ENCODE peak calls at places on chromosome 13, in six cellular contexts. One of them, this sample, is unnamed.

GRCh38 chr13:51221674-51222509 is at the start of gene FAM124A:
- DNase-seq in thoracic aorta: no peak
- DNase-seq in mucosa of descending colon: no peak
- DNase-seq in tibial artery: no peak
- DNase-seq in heart left ventricle: peak
- DNase-seq in fibroblast of the aortic adventitia: no peak
- DNase-seq in this sample: no peak

GRCh38 chr13:86020350-86021002 is 221.3 kb upstream of the SLITRK6 start:
- DNase-seq in thoracic aorta: no peak
- DNase-seq in mucosa of descending colon: no peak
- DNase-seq in tibial artery: no peak
- DNase-seq in heart left ventricle: no peak
- DNase-seq in fibroblast of the aortic adventitia: peak
- DNase-seq in this sample: no peak

GRCh38 chr13:93225610-93226009 is 997 bp upstream of the GPC6 start:
- DNase-seq in thoracic aorta: no peak
- DNase-seq in mucosa of descending colon: no peak
- DNase-seq in tibial artery: no peak
- DNase-seq in heart left ventricle: no peak
- DNase-seq in fibroblast of the aortic adventitia: no peak
- DNase-seq in this sample: no peak

GRCh38 chr13:93108111-93108581 is 118.5 kb upstream of the GPC6 start:
- DNase-seq in thoracic aorta: no peak
- DNase-seq in mucosa of descending colon: no peak
- DNase-seq in tibial artery: no peak
- DNase-seq in heart left ventricle: no peak
- DNase-seq in fibroblast of the aortic adventitia: peak
- DNase-seq in this sample: no peak

GRCh38 chr13:46341112-46341711 is 45.8 kb downstream of the RUBCNL start:
- DNase-seq in thoracic aorta: no peak
- DNase-seq in mucosa of descending colon: no peak
- DNase-seq in tibial artery: no peak
- DNase-seq in heart left ventricle: no peak
- DNase-seq in fibroblast of the aortic adventitia: peak
- DNase-seq in this sample: no peak

GRCh38 chr13:29582171-29582570 is 13.3 kb downstream of the SLC7A1 start:
- DNase-seq in thoracic aorta: no peak
- DNase-seq in mucosa of descending colon: peak
- DNase-seq in tibial artery: no peak
- DNase-seq in heart left ventricle: peak
- DNase-seq in fibroblast of the aortic adventitia: no peak
- DNase-seq in this sample: no peak

GRCh38 chr13:79392882-79393563 is 13.0 kb downstream of the RBM26 start:
- DNase-seq in thoracic aorta: no peak
- DNase-seq in mucosa of descending colon: no peak
- DNase-seq in tibial artery: no peak
- DNase-seq in heart left ventricle: no peak
- DNase-seq in fibroblast of the aortic adventitia: peak
- DNase-seq in this sample: no peak

GRCh38 chr13:50577806-50578205 is 265.7 kb downstream of the DLEU7 start:
- DNase-seq in thoracic aorta: no peak
- DNase-seq in mucosa of descending colon: no peak
- DNase-seq in tibial artery: no peak
- DNase-seq in heart left ventricle: no peak
- DNase-seq in fibroblast of the aortic adventitia: no peak
- DNase-seq in this sample: no peak

GRCh38 chr13:105363747-105364177 is 1171.7 kb downstream of the EFNB2 start:
- DNase-seq in thoracic aorta: no peak
- DNase-seq in mucosa of descending colon: no peak
- DNase-seq in tibial artery: no peak
- DNase-seq in heart left ventricle: no peak
- DNase-seq in fibroblast of the aortic adventitia: no peak
- DNase-seq in this sample: no peak

GRCh38 chr13:69474286-69474685 is 633.3 kb upstream of the ATXN8OS start:
- DNase-seq in thoracic aorta: no peak
- DNase-seq in mucosa of descending colon: no peak
- DNase-seq in tibial artery: no peak
- DNase-seq in heart left ventricle: no peak
- DNase-seq in fibroblast of the aortic adventitia: no peak
- DNase-seq in this sample: no peak

GRCh38 chr13:80671773-80672172 is 330.8 kb upstream of the SPRY2 start:
- DNase-seq in thoracic aorta: no peak
- DNase-seq in mucosa of descending colon: no peak
- DNase-seq in tibial artery: no peak
- DNase-seq in heart left ventricle: no peak
- DNase-seq in fibroblast of the aortic adventitia: no peak
- DNase-seq in this sample: no peak

GRCh38 chr13:33307820-33308219 is 22.3 kb upstream of the STARD13 start:
- DNase-seq in thoracic aorta: no peak
- DNase-seq in mucosa of descending colon: no peak
- DNase-seq in tibial artery: no peak
- DNase-seq in heart left ventricle: no peak
- DNase-seq in fibroblast of the aortic adventitia: peak
- DNase-seq in this sample: no peak

GRCh38 chr13:75165543-75166230 is 316.3 kb downstream of the TBC1D4 start:
- DNase-seq in thoracic aorta: no peak
- DNase-seq in mucosa of descending colon: no peak
- DNase-seq in tibial artery: no peak
- DNase-seq in heart left ventricle: no peak
- DNase-seq in fibroblast of the aortic adventitia: no peak
- DNase-seq in this sample: no peak

GRCh38 chr13:39510296-39510695 is 92.7 kb downstream of the LHFPL6 start:
- DNase-seq in thoracic aorta: no peak
- DNase-seq in mucosa of descending colon: no peak
- DNase-seq in tibial artery: no peak
- DNase-seq in heart left ventricle: no peak
- DNase-seq in fibroblast of the aortic adventitia: no peak
- DNase-seq in this sample: no peak

GRCh38 chr13:29908411-29908810 is 58.0 kb upstream of the UBL3 start:
- DNase-seq in thoracic aorta: no peak
- DNase-seq in mucosa of descending colon: no peak
- DNase-seq in tibial artery: peak
- DNase-seq in heart left ventricle: no peak
- DNase-seq in fibroblast of the aortic adventitia: peak
- DNase-seq in this sample: no peak

GRCh38 chr13:57629391-57629804 is 2.1 kb upstream of the PCDH17 start:
- DNase-seq in thoracic aorta: no peak
- DNase-seq in mucosa of descending colon: no peak
- DNase-seq in tibial artery: peak
- DNase-seq in heart left ventricle: peak
- DNase-seq in fibroblast of the aortic adventitia: peak
- DNase-seq in this sample: no peak

GRCh38 chr13:30454991-30455390 is 10.7 kb downstream of the HMGB1 start:
- DNase-seq in thoracic aorta: no peak
- DNase-seq in mucosa of descending colon: no peak
- DNase-seq in tibial artery: no peak
- DNase-seq in heart left ventricle: no peak
- DNase-seq in fibroblast of the aortic adventitia: no peak
- DNase-seq in this sample: no peak

GRCh38 chr13:75541287-75541686 is 3.6 kb upstream of the COMMD6 start:
- DNase-seq in thoracic aorta: no peak
- DNase-seq in mucosa of descending colon: no peak
- DNase-seq in tibial artery: no peak
- DNase-seq in heart left ventricle: no peak
- DNase-seq in fibroblast of the aortic adventitia: no peak
- DNase-seq in this sample: no peak

GRCh38 chr13:51950722-51951121 is 60.5 kb downstream of the ATP7B start:
- DNase-seq in thoracic aorta: no peak
- DNase-seq in mucosa of descending colon: no peak
- DNase-seq in tibial artery: no peak
- DNase-seq in heart left ventricle: peak
- DNase-seq in fibroblast of the aortic adventitia: no peak
- DNase-seq in this sample: no peak

GRCh38 chr13:42600943-42601342 is 27.0 kb downstream of the TNFSF11 start:
- DNase-seq in thoracic aorta: no peak
- DNase-seq in mucosa of descending colon: no peak
- DNase-seq in tibial artery: no peak
- DNase-seq in heart left ventricle: no peak
- DNase-seq in fibroblast of the aortic adventitia: peak
- DNase-seq in this sample: no peak

GRCh38 chr13:24511019-24511823 is 1.4 kb downstream of the PARP4 start:
- DNase-seq in thoracic aorta: no peak
- DNase-seq in mucosa of descending colon: no peak
- DNase-seq in tibial artery: no peak
- DNase-seq in heart left ventricle: no peak
- DNase-seq in fibroblast of the aortic adventitia: peak
- DNase-seq in this sample: peak

GRCh38 chr13:22740264-22740663 is 440.5 kb upstream of the SGCG start:
- DNase-seq in thoracic aorta: no peak
- DNase-seq in mucosa of descending colon: no peak
- DNase-seq in tibial artery: no peak
- DNase-seq in heart left ventricle: no peak
- DNase-seq in fibroblast of the aortic adventitia: no peak
- DNase-seq in this sample: no peak

GRCh38 chr13:45121421-45121820 is 1.1 kb downstream of the GTF2F2 start:
- DNase-seq in thoracic aorta: no peak
- DNase-seq in mucosa of descending colon: no peak
- DNase-seq in tibial artery: no peak
- DNase-seq in heart left ventricle: no peak
- DNase-seq in fibroblast of the aortic adventitia: peak
- DNase-seq in this sample: no peak
- TF ChIP-seq CTCF in thoracic aorta: no peak
- TF ChIP-seq CTCF in mucosa of descending colon: no peak
- TF ChIP-seq CTCF in tibial artery: no peak
- TF ChIP-seq CTCF in heart left ventricle: no peak
- TF ChIP-seq CTCF in fibroblast of the aortic adventitia: peak
- TF ChIP-seq CTCF in this sample: peak

DNA sequence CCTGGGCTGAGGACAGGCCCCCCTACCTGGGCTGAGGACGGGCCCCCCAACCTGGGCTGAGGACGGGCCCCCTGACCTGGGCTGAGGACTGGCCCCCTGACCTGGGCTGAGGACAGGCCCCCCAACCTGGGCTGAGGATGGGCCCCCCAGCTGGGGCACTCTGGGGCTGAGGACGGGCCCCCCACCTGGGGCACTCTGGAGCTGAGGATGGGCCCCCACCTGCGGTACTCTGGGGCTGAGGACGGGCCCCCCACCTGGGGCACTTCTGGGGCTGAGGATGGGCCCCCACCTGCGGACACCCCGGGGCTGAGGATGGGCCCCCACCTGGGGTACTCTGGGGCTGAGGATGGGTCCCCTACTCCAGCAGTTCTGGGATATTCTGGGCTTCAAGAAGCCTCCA is 65.5 kb downstream of the RASA3 start:
- DNase-seq in thoracic aorta: no peak
- DNase-seq in mucosa of descending colon: peak
- DNase-seq in tibial artery: no peak
- DNase-seq in heart left ventricle: peak
- DNase-seq in fibroblast of the aortic adventitia: no peak
- DNase-seq in this sample: no peak
- H3K4me3 ChIP-seq in thoracic aorta: peak
- H3K4me3 ChIP-seq in mucosa of descending colon: no peak
- H3K4me3 ChIP-seq in tibial artery: no peak
- H3K4me3 ChIP-seq in heart left ventricle: no peak
- H3K4me3 ChIP-seq in fibroblast of the aortic adventitia: no peak
- H3K4me3 ChIP-seq in this sample: no peak

DNA sequence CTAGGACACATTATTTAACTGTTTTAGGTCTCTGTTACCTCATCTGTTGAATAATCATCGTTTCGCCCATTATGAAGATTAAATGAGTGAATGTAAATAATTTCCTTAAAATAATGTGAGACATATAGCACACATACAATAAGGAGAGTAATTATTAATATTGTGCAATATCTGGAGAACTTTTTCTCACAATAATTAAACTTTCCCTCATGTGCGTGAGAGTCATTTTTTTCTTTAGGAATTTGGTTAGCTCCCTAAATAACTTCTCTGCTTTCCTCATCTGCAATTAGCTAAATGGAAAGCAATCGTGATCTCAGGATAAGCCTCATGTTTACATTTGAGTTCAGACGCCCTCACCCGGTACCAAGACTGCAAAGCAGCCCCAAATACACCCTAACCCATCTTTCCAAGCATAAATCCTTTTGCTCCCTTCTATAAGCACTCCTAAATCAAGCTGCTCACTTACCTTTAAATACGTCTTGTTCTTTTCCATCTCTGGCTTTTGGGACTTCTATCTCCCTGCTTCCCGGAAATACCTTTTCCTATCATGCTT is 78.8 kb downstream of the MZT1 start:
- DNase-seq in thoracic aorta: no peak
- DNase-seq in mucosa of descending colon: no peak
- DNase-seq in tibial artery: no peak
- DNase-seq in heart left ventricle: no peak
- DNase-seq in fibroblast of the aortic adventitia: no peak
- DNase-seq in this sample: no peak
- TF ChIP-seq CTCF in thoracic aorta: no peak
- TF ChIP-seq CTCF in mucosa of descending colon: no peak
- TF ChIP-seq CTCF in tibial artery: no peak
- TF ChIP-seq CTCF in heart left ventricle: no peak
- TF ChIP-seq CTCF in fibroblast of the aortic adventitia: no peak
- TF ChIP-seq CTCF in this sample: no peak

GRCh38 chr13:113046066-113046882 is 59.3 kb upstream of the F7 start:
- DNase-seq in thoracic aorta: no peak
- DNase-seq in mucosa of descending colon: peak
- DNase-seq in tibial artery: no peak
- DNase-seq in heart left ventricle: no peak
- DNase-seq in fibroblast of the aortic adventitia: no peak
- DNase-seq in this sample: no peak
- H3K4me3 ChIP-seq in thoracic aorta: peak
- H3K4me3 ChIP-seq in mucosa of descending colon: no peak
- H3K4me3 ChIP-seq in tibial artery: peak
- H3K4me3 ChIP-seq in heart left ventricle: no peak
- H3K4me3 ChIP-seq in fibroblast of the aortic adventitia: no peak
- H3K4me3 ChIP-seq in this sample: no peak

DNA sequence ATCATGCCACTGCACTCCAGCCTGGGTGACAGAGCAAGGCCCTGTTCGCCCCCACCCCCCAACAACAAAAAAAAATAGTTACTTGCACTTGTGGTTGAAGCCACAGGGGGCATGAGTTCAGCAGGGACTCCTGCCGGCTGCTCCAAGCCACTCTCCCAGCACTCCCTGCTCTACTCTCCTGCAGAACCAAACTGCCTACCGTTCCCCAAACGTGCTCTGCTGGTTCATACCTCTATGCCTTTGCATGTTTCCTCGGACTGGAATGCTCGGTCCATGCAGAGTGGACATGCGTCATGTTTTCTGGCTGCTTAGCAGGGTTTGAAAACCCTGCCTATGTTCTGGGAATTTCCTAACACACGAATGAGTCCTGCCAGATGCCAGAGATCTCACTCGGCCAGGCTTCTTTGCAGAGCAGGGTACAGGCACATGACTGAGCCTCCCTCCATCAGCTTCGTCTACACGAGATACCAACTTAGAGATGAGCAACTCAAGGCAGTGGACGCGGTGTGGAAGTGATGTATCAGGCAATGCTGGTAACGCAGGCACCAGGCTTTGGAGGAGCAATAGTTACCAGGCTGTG is 8.5 kb upstream of the SLC25A15 start:
- DNase-seq in thoracic aorta: no peak
- DNase-seq in mucosa of descending colon: no peak
- DNase-seq in tibial artery: no peak
- DNase-seq in heart left ventricle: no peak
- DNase-seq in fibroblast of the aortic adventitia: no peak
- DNase-seq in this sample: no peak
- TF ChIP-seq CTCF in thoracic aorta: no peak
- TF ChIP-seq CTCF in mucosa of descending colon: no peak
- TF ChIP-seq CTCF in tibial artery: no peak
- TF ChIP-seq CTCF in heart left ventricle: no peak
- TF ChIP-seq CTCF in fibroblast of the aortic adventitia: peak
- TF ChIP-seq CTCF in this sample: peak